ENCODE peak calls at places on chromosomes 12 and 14, in four cellular contexts. One of them, this sample, is unnamed.
A peak's percentile ranks its signal among the peaks of the same experiment; 100 is the strongest.

GRCh38 chr12:91819132-91819447 is 326.6 kb downstream of the BTG1 start:
- DNase-seq in neuronal stem cell: no peak
- DNase-seq in mucosa of descending colon: no peak
- DNase-seq in mesenchymal stem cell: no peak
- DNase-seq in this sample: peak; percentile 29

GRCh38 chr14:105530446-105531087 is 4.2 kb downstream of the TMEM121 start:
- DNase-seq in mucosa of descending colon: no peak
- DNase-seq in neuronal stem cell: no peak
- DNase-seq in mesenchymal stem cell: no peak
- DNase-seq in this sample: no peak

GRCh38 chr12:120839503-120839902 is 64.7 kb downstream of the SPPL3 start:
- DNase-seq in neuronal stem cell: no peak
- DNase-seq in mesenchymal stem cell: no peak
- DNase-seq in mucosa of descending colon: no peak
- DNase-seq in this sample: no peak

GRCh38 chr12:64781374-64782029 is 22.3 kb upstream of the GNS start:
- DNase-seq in mucosa of descending colon: peak; percentile 38
- DNase-seq in mesenchymal stem cell: no peak
- DNase-seq in neuronal stem cell: peak; percentile 59
- DNase-seq in this sample: no peak

GRCh38 chr12:81416571-81416970 is 338.7 kb downstream of the ACSS3 start:
- DNase-seq in mesenchymal stem cell: no peak
- DNase-seq in neuronal stem cell: no peak
- DNase-seq in mucosa of descending colon: no peak
- DNase-seq in this sample: no peak

GRCh38 chr14:85106491-85106890 is 423.5 kb upstream of the FLRT2 start:
- DNase-seq in mesenchymal stem cell: no peak
- DNase-seq in mucosa of descending colon: no peak
- DNase-seq in neuronal stem cell: no peak
- DNase-seq in this sample: no peak

GRCh38 chr12:15546102-15546701 is 223.9 kb downstream of the PTPRO start:
- DNase-seq in neuronal stem cell: no peak
- DNase-seq in mesenchymal stem cell: no peak
- DNase-seq in mucosa of descending colon: no peak
- DNase-seq in this sample: no peak

GRCh38 chr14:90566481-90566880 is 169.7 kb downstream of the CALM1 start:
- DNase-seq in neuronal stem cell: no peak
- DNase-seq in mesenchymal stem cell: no peak
- DNase-seq in mucosa of descending colon: no peak
- DNase-seq in this sample: no peak

GRCh38 chr14:70004791-70005190 is 125.6 kb downstream of the SMOC1 start:
- DNase-seq in mesenchymal stem cell: no peak
- DNase-seq in neuronal stem cell: no peak
- DNase-seq in mucosa of descending colon: no peak
- DNase-seq in this sample: no peak

GRCh38 chr12:69901141-69901900 is 76.3 kb downstream of the MYRFL start:
- DNase-seq in mesenchymal stem cell: no peak
- DNase-seq in mucosa of descending colon: no peak
- DNase-seq in neuronal stem cell: no peak
- DNase-seq in this sample: peak; percentile 52

GRCh38 chr12:55142896-55143870 is 17.0 kb downstream of the OR9K2 start:
- DNase-seq in mucosa of descending colon: peak; percentile 71
- DNase-seq in neuronal stem cell: peak; percentile 35
- DNase-seq in mesenchymal stem cell: peak; percentile 26
- DNase-seq in this sample: peak; percentile 81

GRCh38 chr12:68319988-68320623 is 12.1 kb downstream of the MDM1 start:
- DNase-seq in neuronal stem cell: no peak
- DNase-seq in mucosa of descending colon: peak; percentile 21
- DNase-seq in mesenchymal stem cell: peak; percentile 86
- DNase-seq in this sample: peak; percentile 79

GRCh38 chr12:98373019-98373554 is 142.3 kb upstream of the TMPO start:
- DNase-seq in neuronal stem cell: peak; percentile 62
- DNase-seq in mesenchymal stem cell: peak; percentile 62
- DNase-seq in mucosa of descending colon: peak; percentile 12
- DNase-seq in this sample: peak; percentile 61

GRCh38 chr12:42145197-42145549 is 499 bp upstream of the GXYLT1 start:
- DNase-seq in neuronal stem cell: peak; percentile 37
- DNase-seq in mucosa of descending colon: peak; percentile 35
- DNase-seq in mesenchymal stem cell: no peak
- DNase-seq in this sample: no peak

GRCh38 chr12:4434721-4435425 is 10.7 kb downstream of the FGF6 start:
- DNase-seq in neuronal stem cell: no peak
- DNase-seq in mesenchymal stem cell: no peak
- DNase-seq in mucosa of descending colon: no peak
- DNase-seq in this sample: no peak

GRCh38 chr14:94115631-94116030 is 5.1 kb downstream of the IFI27 start:
- DNase-seq in mucosa of descending colon: no peak
- DNase-seq in neuronal stem cell: no peak
- DNase-seq in mesenchymal stem cell: no peak
- DNase-seq in this sample: no peak

GRCh38 chr14:55593698-55594097 is 13.7 kb downstream of the KTN1 start:
- DNase-seq in mesenchymal stem cell: no peak
- DNase-seq in mucosa of descending colon: peak; percentile 29
- DNase-seq in neuronal stem cell: no peak
- DNase-seq in this sample: no peak

GRCh38 chr12:28568083-28568482 is 377.8 kb downstream of the CCDC91 start:
- DNase-seq in mucosa of descending colon: no peak
- DNase-seq in neuronal stem cell: no peak
- DNase-seq in mesenchymal stem cell: peak; percentile 87
- DNase-seq in this sample: peak; percentile 86

GRCh38 chr12:120043421-120043820 is 54.4 kb downstream of the BICDL1 start:
- DNase-seq in neuronal stem cell: no peak
- DNase-seq in mucosa of descending colon: no peak
- DNase-seq in mesenchymal stem cell: no peak
- DNase-seq in this sample: no peak

GRCh38 chr12:5402009-5402408 is 29.9 kb upstream of the NTF3 start:
- DNase-seq in mesenchymal stem cell: no peak
- DNase-seq in neuronal stem cell: no peak
- DNase-seq in mucosa of descending colon: no peak
- DNase-seq in this sample: no peak

GRCh38 chr14:22918519-22918808 is 485 bp downstream of the RBM23 start:
- DNase-seq in mucosa of descending colon: no peak
- DNase-seq in mesenchymal stem cell: no peak
- DNase-seq in neuronal stem cell: no peak
- DNase-seq in this sample: no peak
- H3K4me1 ChIP-seq in mucosa of descending colon: peaks cover 32% of the 10 kb centered on the region
- H3K4me1 ChIP-seq in mesenchymal stem cell: peaks cover 2% of the 10 kb centered on the region
- H3K4me1 ChIP-seq in neuronal stem cell: peaks cover 6% of the 10 kb centered on the region
- H3K4me1 ChIP-seq in this sample: peaks cover 25% of the 10 kb centered on the region

GRCh38 chr14:64387738-64388532 is at the start of gene MTHFD1:
- DNase-seq in mesenchymal stem cell: peak; percentile 100
- DNase-seq in mucosa of descending colon: peak; percentile 98
- DNase-seq in neuronal stem cell: peak; percentile 98
- DNase-seq in this sample: peak; percentile 100
- H3K4me1 ChIP-seq in mesenchymal stem cell: peaks cover 2% of the 10 kb centered on the region
- H3K4me1 ChIP-seq in mucosa of descending colon: peaks cover 9% of the 10 kb centered on the region
- H3K4me1 ChIP-seq in neuronal stem cell: peaks cover 8% of the 10 kb centered on the region
- H3K4me1 ChIP-seq in this sample: peaks cover 37% of the 10 kb centered on the region

DNA sequence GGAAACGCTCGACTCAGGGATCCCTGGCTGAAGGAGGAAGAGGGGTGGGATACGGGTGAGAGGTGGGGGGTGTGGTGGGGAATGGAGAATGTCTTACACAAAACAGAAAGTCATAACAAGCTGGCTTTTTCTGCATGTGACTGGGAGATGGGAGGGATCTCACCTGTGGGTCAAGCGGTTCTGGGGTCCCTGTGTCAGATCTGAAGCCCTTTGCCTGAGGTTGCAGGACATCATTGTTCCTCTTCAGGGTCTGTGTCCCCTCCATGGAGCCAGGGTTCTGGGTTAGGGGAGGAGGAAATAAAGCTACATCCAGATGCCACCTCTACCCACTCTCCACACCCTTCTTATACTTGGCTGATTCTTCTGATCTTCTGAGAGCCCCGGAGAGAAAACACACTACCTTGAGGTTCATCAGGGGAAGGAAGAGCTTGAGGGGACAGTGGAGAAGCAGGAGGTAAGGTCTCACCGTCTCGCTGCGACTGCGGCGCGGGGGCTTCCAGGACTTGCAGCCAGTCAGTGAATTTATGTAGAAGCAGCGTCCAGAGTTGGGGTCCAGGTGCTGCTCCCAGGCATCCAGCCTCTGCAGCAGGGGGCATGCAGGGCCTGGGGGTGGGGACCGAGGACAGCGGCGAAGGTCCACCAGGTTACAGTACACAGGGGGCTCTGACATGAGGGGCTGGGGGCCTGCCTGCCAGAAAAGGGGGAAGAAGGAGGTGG is 2.5 kb downstream of the ARHGAP9 start:
- DNase-seq in mesenchymal stem cell: no peak
- DNase-seq in mucosa of descending colon: no peak
- DNase-seq in neuronal stem cell: no peak
- DNase-seq in this sample: no peak
- H3K4me1 ChIP-seq in mesenchymal stem cell: peaks cover 17% of the 10 kb centered on the region
- H3K4me1 ChIP-seq in mucosa of descending colon: peaks cover 12% of the 10 kb centered on the region
- H3K4me1 ChIP-seq in neuronal stem cell: peaks cover 23% of the 10 kb centered on the region
- H3K4me1 ChIP-seq in this sample: peaks cover 10% of the 10 kb centered on the region

GRCh38 chr14:103536693-103537092 is 7.7 kb downstream of the TRMT61A start:
- DNase-seq in mucosa of descending colon: no peak
- DNase-seq in neuronal stem cell: no peak
- DNase-seq in mesenchymal stem cell: no peak
- DNase-seq in this sample: no peak

GRCh38 chr14:103539056-103539825 is 10.2 kb downstream of the TRMT61A start:
- DNase-seq in mucosa of descending colon: no peak
- DNase-seq in mesenchymal stem cell: no peak
- DNase-seq in neuronal stem cell: no peak
- DNase-seq in this sample: no peak

GRCh38 chr14:103535891-103536565 is 7.0 kb downstream of the TRMT61A start:
- DNase-seq in mesenchymal stem cell: no peak
- DNase-seq in mucosa of descending colon: no peak
- DNase-seq in neuronal stem cell: no peak
- DNase-seq in this sample: no peak

GRCh38 chr14:103538291-103539055 is 9.5 kb downstream of the TRMT61A start:
- DNase-seq in neuronal stem cell: no peak
- DNase-seq in mesenchymal stem cell: no peak
- DNase-seq in mucosa of descending colon: no peak
- DNase-seq in this sample: no peak

DNA sequence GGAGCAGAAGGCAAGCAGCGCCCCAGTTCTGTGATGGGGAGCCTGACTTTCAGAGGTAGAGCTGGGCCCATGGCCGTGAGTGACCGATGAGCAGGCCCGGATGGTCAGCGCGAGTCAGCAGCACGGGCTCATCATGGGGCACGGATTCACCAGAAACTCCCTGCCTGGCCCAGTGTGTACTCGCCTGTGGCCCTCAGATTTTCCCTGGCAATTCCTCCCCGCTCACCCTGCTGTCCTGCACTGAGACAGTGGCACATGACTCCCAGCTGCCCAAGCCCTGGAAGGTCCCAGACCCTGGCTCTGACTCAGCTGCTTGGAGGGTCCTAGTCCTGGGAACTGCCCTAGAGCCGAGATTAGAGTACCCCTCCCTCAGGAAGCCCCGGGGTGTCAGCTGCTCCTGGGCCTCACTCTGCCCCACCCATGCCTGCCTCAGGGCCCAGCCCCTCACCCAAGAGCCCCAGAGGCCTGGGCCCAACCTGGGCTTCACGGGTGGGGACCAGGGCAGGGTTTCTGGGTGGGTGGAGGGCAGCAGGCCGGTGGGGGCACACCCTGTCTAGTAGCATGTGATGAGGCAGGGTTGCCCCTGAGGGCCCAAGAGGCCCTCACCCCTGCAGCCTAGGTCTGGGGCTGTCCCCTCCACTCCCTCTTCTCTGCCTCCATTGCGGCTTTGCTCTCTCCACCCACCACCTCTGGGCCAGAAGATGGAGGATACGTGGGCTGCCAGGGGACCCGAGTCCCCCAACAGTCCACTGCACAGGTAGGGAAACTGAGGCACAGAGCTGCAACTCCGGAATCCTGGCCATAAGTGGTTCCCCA is 8.4 kb downstream of the TRMT61A start:
- DNase-seq in mesenchymal stem cell: peak; percentile 23
- DNase-seq in mucosa of descending colon: no peak
- DNase-seq in neuronal stem cell: no peak
- DNase-seq in this sample: no peak
- H3K4me1 ChIP-seq in mesenchymal stem cell: peaks cover 46% of the 10 kb centered on the region
- H3K4me1 ChIP-seq in mucosa of descending colon: peaks cover 37% of the 10 kb centered on the region
- H3K4me1 ChIP-seq in neuronal stem cell: peaks cover 37% of the 10 kb centered on the region
- H3K4me1 ChIP-seq in this sample: peaks cover 62% of the 10 kb centered on the region

DNA sequence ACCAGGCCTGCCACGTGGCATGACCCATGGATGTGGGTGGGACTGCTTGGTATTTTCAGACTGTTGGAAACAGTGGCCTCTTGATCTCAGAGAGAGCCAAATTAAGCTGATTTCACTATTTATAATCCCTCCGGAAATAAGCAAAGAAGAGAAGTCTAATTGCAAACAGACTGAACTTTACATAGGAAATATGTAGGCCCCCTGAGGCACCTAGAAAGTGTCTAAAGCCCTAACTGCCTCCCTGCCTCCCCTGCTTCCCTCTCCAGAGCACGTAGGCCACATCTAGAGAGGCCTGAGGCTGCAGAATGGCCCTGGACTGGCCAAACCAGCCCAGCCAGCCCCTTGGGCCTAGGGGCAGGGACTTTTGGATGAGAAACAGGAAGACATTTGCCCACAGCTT is 123.8 kb downstream of the ZFP36L1 start:
- DNase-seq in mucosa of descending colon: no peak
- DNase-seq in mesenchymal stem cell: no peak
- DNase-seq in neuronal stem cell: no peak
- DNase-seq in this sample: peak; percentile 27
- H3K4me1 ChIP-seq in mucosa of descending colon: no peaks in the 10 kb centered on the region
- H3K4me1 ChIP-seq in mesenchymal stem cell: peaks cover 3% of the 10 kb centered on the region
- H3K4me1 ChIP-seq in neuronal stem cell: peaks cover 9% of the 10 kb centered on the region
- H3K4me1 ChIP-seq in this sample: peaks cover 86% of the 10 kb centered on the region